ENCODE peak calls at places on chromosomes 6 and 20, in six cellular contexts. Q, O, L, K, E and Y are unnamed samples.
A peak's percentile ranks its signal among the peaks of the same experiment; 100 is the strongest.

GRCh38 chr20:45629496-45630100 is at the start of gene WFDC10A:
- DNase-seq in K (peak; percentile 38), O (no peak), E (no peak), L (no peak), Q (peak; percentile 62), Y (no peak)

GRCh38 chr20:41609476-41609875 is 8.7 kb downstream of the CHD6 start:
- DNase-seq in K (no peak), Q (no peak), L (no peak), O (no peak), E (no peak), Y (no peak)

GRCh38 chr6:107713214-107713962 is 110.7 kb downstream of the SCML4 start:
- DNase-seq in K (no peak), L (no peak), E (no peak), O (no peak), Q (no peak), Y (no peak)

GRCh38 chr20:51428451-51429143 is 113.9 kb downstream of the NFATC2 start:
- DNase-seq in O (peak; percentile 57), K (peak; percentile 75), E (no peak), Q (no peak), L (no peak), Y (no peak)

GRCh38 chr6:25354078-25354940 is 75.1 kb downstream of the CARMIL1 start:
- DNase-seq in O (no peak), E (no peak), Q (no peak), K (no peak), L (peak; percentile 62), Y (no peak)

GRCh38 chr6:97401533-97401932 is 118.5 kb upstream of the MMS22L start:
- DNase-seq in K (no peak), E (no peak), O (no peak), L (no peak), Q (no peak), Y (no peak)

GRCh38 chr6:156767603-156768467 is 9.3 kb upstream of the ARID1B start:
- DNase-seq in O (no peak), E (no peak), L (no peak), Q (no peak), K (no peak), Y (no peak)

GRCh38 chr6:31763617-31763940 is 1.1 kb downstream of the SAPCD1 start:
- DNase-seq in E (no peak), Q (no peak), L (no peak), O (no peak), K (peak; percentile 68), Y (no peak)

GRCh38 chr6:134015719-134016557 is 36.5 kb downstream of the SLC2A12 start:
- DNase-seq in E (no peak), Q (no peak), O (no peak), K (no peak), L (no peak), Y (no peak)

GRCh38 chr6:158290659-158291058 is 21.6 kb upstream of the TULP4 start:
- DNase-seq in E (no peak), Q (no peak), K (no peak), L (no peak), O (no peak), Y (peak; percentile 40)

DNA sequence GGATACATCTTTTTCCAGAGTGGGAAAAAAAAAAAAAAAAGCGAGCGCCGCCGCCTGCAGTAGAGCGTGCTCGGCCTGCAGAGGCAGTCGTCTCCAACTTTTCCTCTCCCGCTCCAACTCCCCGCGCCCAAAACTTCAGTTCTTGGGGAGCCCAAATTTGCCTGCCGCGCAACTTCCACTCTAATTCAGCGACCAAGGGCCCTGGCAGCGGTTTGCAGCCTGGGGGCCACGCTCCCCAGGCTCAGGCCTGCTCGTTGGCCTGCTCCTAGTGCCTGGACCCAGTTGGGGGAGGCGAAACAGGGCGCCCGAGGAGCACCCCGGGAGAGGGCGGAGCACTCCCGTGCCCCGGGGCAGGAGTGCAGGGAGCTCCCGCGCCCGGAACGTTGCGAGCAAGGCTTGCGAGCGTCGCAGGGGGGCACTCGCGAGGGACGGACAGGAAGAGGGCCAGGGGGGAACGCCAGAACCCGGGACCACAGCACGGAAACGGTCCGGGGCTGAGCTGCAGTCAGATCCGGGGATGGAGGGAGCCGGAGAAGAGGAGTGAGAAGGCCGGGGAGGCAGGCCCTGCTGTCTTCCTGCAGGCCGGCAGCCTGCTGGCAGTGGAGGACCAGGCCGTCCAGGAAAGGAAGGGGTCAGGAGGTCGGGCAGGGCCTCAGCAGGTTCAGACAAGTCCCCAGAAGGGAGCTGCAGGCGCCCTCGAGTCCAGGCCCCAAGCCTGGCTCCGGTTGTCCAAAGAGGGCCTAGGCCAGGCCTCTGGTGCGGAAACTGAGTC is at the start of gene STX16:
- DNase-seq in K (peak; percentile 91), L (peak; percentile 94), O (peak; percentile 93), Q (peak; percentile 99), E (peak; percentile 37), Y (peak; percentile 92)
- TF ChIP-seq POLR2A in K (peak; percentile 94), L (peak; percentile 23), O (peak; percentile 75), Q (peak; percentile 44), E (peak; percentile 54), Y (peak; percentile 90)

DNA sequence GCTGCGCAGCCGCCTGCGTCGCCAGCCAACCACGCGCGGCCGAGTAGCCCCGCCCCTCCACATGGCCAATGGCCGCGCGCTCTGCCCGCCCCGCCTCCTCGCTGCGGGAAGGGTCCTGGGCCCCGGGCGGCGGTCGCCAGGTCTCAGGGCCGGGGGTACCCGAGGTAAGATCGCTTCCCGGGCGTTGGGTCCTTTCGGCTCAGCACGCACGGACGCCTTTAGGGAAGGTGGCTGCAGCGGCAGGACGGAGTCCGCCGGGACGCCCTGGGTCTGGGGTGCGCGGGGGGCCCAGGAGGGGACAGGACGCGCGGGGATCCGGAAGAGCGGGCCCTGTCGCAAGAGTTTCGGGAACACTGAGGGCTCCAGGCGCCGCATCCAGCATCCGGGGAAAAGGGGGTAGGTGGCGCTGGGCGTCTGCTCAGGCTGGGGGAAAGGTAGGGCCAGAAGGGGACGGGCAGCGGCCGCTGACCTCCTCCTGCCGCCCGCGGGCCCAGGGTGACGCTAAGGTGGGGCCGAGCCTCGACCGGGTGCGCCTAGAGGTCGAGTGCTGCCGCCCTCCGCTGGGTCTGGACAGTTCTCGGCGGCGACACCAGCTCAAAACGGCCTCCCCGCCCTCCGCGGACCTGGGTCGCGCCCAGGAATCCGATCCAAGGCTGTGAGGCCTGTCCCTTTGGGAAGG is at the start of gene MAVS:
- DNase-seq in Q (peak; percentile 91), L (peak; percentile 95), O (peak; percentile 93), K (peak; percentile 90), E (peak; percentile 22), Y (peak; percentile 96)
- TF ChIP-seq POLR2A in Q (peak; percentile 78), L (peak; percentile 48), O (peak; percentile 91), K (peak; percentile 96), E (peak; percentile 15), Y (peak; percentile 79)

GRCh38 chr20:47357296-47358051 is 975 bp upstream of the ZMYND8 start:
- DNase-seq in E (peak; percentile 49), L (peak; percentile 94), Q (peak; percentile 38), O (peak; percentile 87), K (peak; percentile 100), Y (peak; percentile 42)
- TF ChIP-seq POLR2A in E (peak; percentile 4), L (no peak), Q (peak; percentile 6), O (peak; percentile 60), K (peak; percentile 97), Y (peak; percentile 89)

DNA sequence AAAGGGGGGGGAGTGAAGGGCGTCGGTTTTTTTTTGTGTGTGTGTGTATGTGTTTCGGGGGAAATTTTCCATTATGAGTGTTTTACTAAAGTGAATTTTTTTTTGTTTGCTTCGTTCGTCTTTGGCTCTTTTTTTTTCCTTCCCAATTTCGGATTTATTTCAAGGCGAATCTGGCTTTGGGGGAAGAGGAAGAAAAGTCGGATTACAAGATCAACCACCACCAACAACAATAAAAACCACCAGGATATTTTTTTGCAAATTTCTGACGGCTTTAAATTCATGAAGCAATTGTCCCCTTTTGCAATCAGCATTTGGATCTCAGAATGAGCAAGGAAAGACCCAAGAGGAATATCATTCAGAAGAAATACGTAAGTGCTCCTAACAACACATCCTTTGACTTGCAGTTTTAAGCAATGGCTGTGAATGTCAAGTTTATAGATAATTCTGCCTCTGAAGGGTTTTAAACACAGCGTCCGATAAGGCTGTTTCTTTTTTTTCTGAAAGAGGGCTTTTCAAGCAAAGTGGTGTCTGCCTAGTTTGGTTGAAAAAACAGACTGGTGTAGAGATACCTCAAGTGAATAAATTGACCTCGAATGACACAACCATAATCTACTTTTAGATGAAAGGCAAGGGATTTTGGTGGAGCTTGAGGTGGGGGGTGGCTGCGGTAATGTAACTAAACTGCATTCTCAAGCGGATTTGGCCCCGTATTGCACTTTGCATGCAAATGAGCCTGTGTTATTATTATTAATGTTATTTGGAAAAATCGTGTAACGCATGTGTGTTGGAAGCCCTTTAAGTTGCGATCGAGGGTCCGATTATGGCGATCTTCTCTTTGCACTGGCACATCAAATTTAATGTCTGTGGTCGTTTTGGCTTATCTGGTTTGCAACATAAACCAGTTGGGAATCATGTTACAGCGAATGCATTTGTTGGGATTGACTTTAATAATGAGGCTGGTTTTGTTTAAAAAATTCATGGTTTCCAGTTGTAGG is 645 bp downstream of the JARID2 start:
- DNase-seq in K (no peak), O (no peak), L (no peak), Q (no peak), E (no peak), Y (no peak)
- TF ChIP-seq POLR2A in K (no peak), O (no peak), L (no peak), Q (no peak), E (no peak), Y (peak; percentile 8)